ENCODE peak calls at places on chromosome 4, in nine cellular contexts. A is NCI-H1092; H is dermis blood vessel endothelial cell; Z is EL; E is ecto neural progenitor cell; U is ureter; Q is amniotic stem cell; K is activated CD4-positive, alpha-beta T cell treated with anti-CD3 and anti-CD28 coated beads, Interleukin-2, amount 10 ng/mL, durations not matched to agents 7 days and 5 days; L is adipocyte. V is an unnamed sample.

GRCh38 chr4:163353054-163353453 is 9.4 kb downstream of the NPY5R start:
- DNase-seq in H (no peak), Q (no peak), L (no peak), Z (no peak), U (no peak), E (no peak), K (no peak), A (no peak), V (no peak)

GRCh38 chr4:126705271-126705670 is 927.5 kb upstream of the INTU start:
- DNase-seq in U (no peak), K (no peak), H (no peak), E (no peak), Q (no peak), L (peak), A (no peak), Z (peak), V (no peak)

GRCh38 chr4:53990641-53991040 is 73.8 kb downstream of the CHIC2 start:
- DNase-seq in A (no peak), Z (no peak), K (no peak), H (peak), Q (no peak), E (no peak), L (no peak), U (no peak), V (no peak)

GRCh38 chr4:3483471-3483921 is 20.4 kb downstream of the DOK7 start:
- DNase-seq in H (no peak), E (no peak), Q (no peak), K (no peak), A (no peak), U (no peak), L (peak), Z (peak), V (no peak)

GRCh38 chr4:40238008-40238699 is 41.3 kb downstream of the RHOH start:
- DNase-seq in L (no peak), A (no peak), Z (no peak), E (no peak), K (no peak), H (no peak), U (no peak), Q (no peak), V (no peak)

GRCh38 chr4:8697826-8698225 is 105.3 kb downstream of the CPZ start:
- DNase-seq in Z (no peak), H (no peak), U (peak), E (peak), Q (no peak), A (no peak), L (no peak), K (no peak), V (no peak)

GRCh38 chr4:54096563-54096962 is 3.4 kb upstream of the GSX2 start:
- DNase-seq in U (no peak), Z (no peak), L (no peak), K (no peak), H (no peak), E (no peak), A (no peak), Q (no peak), V (no peak)

GRCh38 chr4:54687887-54688841 is 30.4 kb downstream of the KIT start:
- DNase-seq in Q (no peak), E (no peak), Z (peak), U (no peak), L (no peak), H (no peak), K (no peak), A (no peak), V (no peak)

GRCh38 chr4:4603592-4603991 is 61.7 kb upstream of the STX18 start:
- DNase-seq in K (no peak), Z (no peak), H (no peak), L (no peak), U (no peak), E (no peak), A (no peak), Q (no peak), V (no peak)

V was measured in RPMI8226.